ENCODE peak calls at places on chromosomes 13 and 19, in eight cellular contexts. W, O, G, L, Y, T, P and R are unnamed samples.
A peak's percentile ranks its signal among the peaks of the same experiment; 100 is the strongest.

GRCh38 chr13:23578411-23579071 is 8.3 kb downstream of the TNFRSF19 start:
- DNase-seq in T (peak; percentile 62), L (peak; percentile 64), Y (peak; percentile 74), P (peak; percentile 70), W (peak; percentile 77), O (peak; percentile 75), G (peak; percentile 71), R (peak; percentile 51)

GRCh38 chr19:10113964-10114650 is 2.6 kb downstream of the P2RY11 start:
- DNase-seq in G (no peak), P (no peak), T (no peak), O (no peak), L (no peak), W (no peak), Y (no peak), R (no peak)

GRCh38 chr19:50817941-50818858 is 5.4 kb downstream of the KLK1 start:
- DNase-seq in Y (peak; percentile 92), O (peak; percentile 92), L (no peak), P (no peak), T (peak; percentile 59), G (no peak), W (no peak), R (peak; percentile 66)

GRCh38 chr13:49972709-49973108 is 24.1 kb upstream of the TRIM13 start:
- DNase-seq in L (no peak), Y (no peak), O (no peak), T (no peak), G (no peak), P (no peak), W (no peak), R (no peak)

GRCh38 chr19:3160219-3160618 is 18.4 kb upstream of the S1PR4 start:
- DNase-seq in Y (no peak), O (no peak), G (no peak), T (no peak), L (no peak), P (no peak), W (no peak), R (no peak)

GRCh38 chr13:96652506-96652905 is 341.8 kb downstream of the OXGR1 start:
- DNase-seq in T (no peak), Y (no peak), G (no peak), O (no peak), L (no peak), W (no peak), P (no peak), R (no peak)

GRCh38 chr13:108769213-108770070 is 140.0 kb downstream of the MYO16 start:
- DNase-seq in G (no peak), T (no peak), P (peak; percentile 56), Y (no peak), W (no peak), O (no peak), L (no peak), R (no peak)

GRCh38 chr13:34207334-34207733 is 389.4 kb downstream of the RFC3 start:
- DNase-seq in G (no peak), L (no peak), T (peak; percentile 52), O (no peak), Y (no peak), P (peak; percentile 9), W (no peak), R (no peak)

GRCh38 chr13:113863511-113864302 is at the start of gene GAS6:
- DNase-seq in O (peak; percentile 81), G (peak; percentile 62), Y (peak; percentile 49), T (peak; percentile 54), P (peak; percentile 46), W (peak; percentile 78), L (no peak), R (peak; percentile 40)

GRCh38 chr19:40280608-40281221 is 4.4 kb downstream of the AKT2 start:
- DNase-seq in L (no peak), T (no peak), G (no peak), Y (no peak), W (no peak), P (peak; percentile 17), O (no peak), R (no peak)

GRCh38 chr19:39160523-39160861 is 34.9 kb downstream of the PAK4 start:
- DNase-seq in G (peak; percentile 39), O (no peak), W (peak; percentile 68), Y (no peak), P (peak; percentile 62), L (peak; percentile 42), T (peak; percentile 50), R (no peak)

GRCh38 chr13:45180713-45181601 is 19.9 kb downstream of the KCTD4 start:
- DNase-seq in G (no peak), L (no peak), P (no peak), O (no peak), W (no peak), T (no peak), Y (no peak), R (no peak)

GRCh38 chr13:105920375-105920774 is 615.1 kb downstream of the EFNB2 start:
- DNase-seq in T (no peak), Y (no peak), P (peak; percentile 90), O (no peak), L (no peak), G (no peak), W (no peak), R (no peak)

GRCh38 chr13:59880468-59880867 is 283.3 kb downstream of the DIAPH3 start:
- DNase-seq in T (no peak), P (peak; percentile 27), G (no peak), L (no peak), O (no peak), Y (no peak), W (no peak), R (no peak)

GRCh38 chr13:109155301-109155761 is 525.9 kb downstream of the MYO16 start:
- DNase-seq in W (no peak), G (peak; percentile 89), O (no peak), L (no peak), Y (no peak), T (no peak), P (peak; percentile 14), R (no peak)

GRCh38 chr19:17296278-17296677 is 6.9 kb downstream of the ABHD8 start:
- DNase-seq in L (no peak), G (no peak), Y (no peak), T (peak; percentile 73), P (peak; percentile 50), W (no peak), O (no peak), R (no peak)

GRCh38 chr13:69579351-69579750 is 528.3 kb upstream of the ATXN8OS start:
- DNase-seq in P (peak; percentile 3), O (no peak), G (no peak), Y (no peak), W (no peak), L (no peak), T (no peak), R (no peak)

GRCh38 chr13:98450495-98451167 is 126.3 kb downstream of the STK24 start:
- DNase-seq in L (no peak), G (no peak), P (no peak), O (no peak), W (no peak), Y (no peak), T (no peak), R (peak; percentile 28)

GRCh38 chr19:52345162-52345561 is 9.1 kb downstream of the ZNF610 start:
- DNase-seq in L (no peak), T (no peak), Y (no peak), G (no peak), W (no peak), O (no peak), P (no peak), R (no peak)

GRCh38 chr19:52343548-52343947 is 7.5 kb downstream of the ZNF610 start:
- DNase-seq in T (peak; percentile 52), W (peak; percentile 39), P (no peak), O (peak; percentile 46), G (no peak), Y (peak; percentile 43), L (no peak), R (peak; percentile 57)
- TF ChIP-seq CTCF in T (peak; percentile 55), W (no peak), P (peak; percentile 29), O (peak; percentile 50), G (no peak), Y (peak; percentile 10), L (peak; percentile 35), R (peak; percentile 69)

DNA sequence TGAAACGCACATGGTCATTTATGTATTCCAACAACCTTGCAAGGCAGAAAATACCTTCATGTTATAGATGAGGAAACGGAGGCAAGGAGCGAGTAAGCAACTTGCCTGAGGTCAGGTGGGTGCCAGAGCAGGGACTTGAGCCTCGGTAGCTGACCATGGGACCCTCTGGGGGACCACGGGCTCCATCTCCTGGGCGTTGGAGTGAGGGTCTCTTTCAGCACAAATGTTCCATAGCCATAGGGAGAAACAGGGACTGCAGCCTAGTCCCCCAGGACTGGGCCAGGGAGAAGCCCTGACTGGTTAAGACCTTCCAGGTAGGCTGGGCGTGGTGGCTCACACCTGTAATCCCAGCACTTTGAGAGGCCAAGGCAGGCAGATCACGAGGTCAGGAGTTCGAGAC is 38.4 kb upstream of the ADGRE5 start:
- DNase-seq in O (no peak), W (no peak), L (no peak), P (no peak), Y (no peak), T (no peak), G (no peak), R (no peak)
- TF ChIP-seq CTCF in O (no peak), W (no peak), L (no peak), P (no peak), Y (no peak), T (no peak), G (no peak), R (no peak)

DNA sequence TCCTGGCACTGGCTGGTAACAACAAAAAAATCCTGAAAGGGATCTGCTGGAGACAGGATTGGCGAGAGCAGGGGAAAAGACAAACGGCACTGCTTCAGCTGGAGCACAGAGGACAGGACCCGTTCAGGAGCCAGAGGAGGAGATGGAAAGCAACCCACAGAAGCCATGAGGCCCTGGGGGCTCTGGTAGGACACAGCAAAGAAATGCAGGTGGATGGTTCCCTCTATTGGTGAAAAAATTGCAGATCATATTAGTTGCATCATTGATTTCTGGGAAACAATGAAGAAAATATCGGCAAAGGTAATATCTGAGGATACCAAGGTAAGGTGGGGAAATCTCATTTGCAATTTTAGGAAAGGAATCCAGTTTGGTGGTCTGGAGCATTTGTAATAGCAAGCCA is 25.7 kb upstream of the TPP2 start:
- DNase-seq in O (no peak), W (no peak), Y (no peak), T (no peak), L (no peak), G (no peak), P (no peak), R (no peak)
- TF ChIP-seq CTCF in O (no peak), W (no peak), Y (no peak), T (no peak), L (no peak), G (peak; percentile 17), P (peak; percentile 32), R (peak; percentile 41)

GRCh38 chr19:13899912-13900584 is 5.9 kb downstream of the BRME1 start:
- DNase-seq in O (no peak), G (no peak), P (no peak), L (peak; percentile 52), Y (no peak), T (no peak), W (no peak), R (no peak)

GRCh38 chr19:13899393-13899792 is 6.5 kb downstream of the BRME1 start:
- DNase-seq in Y (no peak), L (no peak), O (no peak), G (no peak), W (no peak), P (no peak), T (no peak), R (no peak)

GRCh38 chr19:13905634-13906524 is at the start of the genes BRME1 and CC2D1A:
- DNase-seq in G (peak; percentile 91), O (peak; percentile 93), W (peak; percentile 91), L (peak; percentile 80), P (peak; percentile 86), Y (peak; percentile 99), T (peak; percentile 91), R (peak; percentile 84)

GRCh38 chr19:13906525-13906904 is 514 bp downstream of the CC2D1A start:
- DNase-seq in P (peak; percentile 35), G (no peak), Y (no peak), W (no peak), T (no peak), O (no peak), L (no peak), R (no peak)

GRCh38 chr19:13902993-13903555 is 2.8 kb downstream of the BRME1 start:
- DNase-seq in L (no peak), O (no peak), T (no peak), G (no peak), P (no peak), W (no peak), Y (no peak), R (no peak)
- TF ChIP-seq CTCF in L (peak; percentile 28), O (no peak), T (peak; percentile 27), G (peak; percentile 52), P (no peak), W (no peak), Y (peak; percentile 44), R (peak; percentile 35)